ENCODE peak calls at places on chromosomes 1 and 21, in seven cellular contexts. T is dorsolateral prefrontal cortex; V is HCT116; P is pancreas; H is bronchial epithelial cell; R is fibroblast of lung; D is CD8-positive, alpha-beta T cell. G is an unnamed sample.

GRCh38 chr1:100810360-100810759 is 84.3 kb downstream of the EXTL2 start:
- DNase-seq in T (no peak), V (no peak), P (no peak), H (peak; percentile 59), R (no peak), D (no peak), G (no peak)

GRCh38 chr1:231242516-231243198 is 1.6 kb downstream of the GNPAT start:
- DNase-seq in T (no peak), V (no peak), P (no peak), H (peak; percentile 8), R (peak; percentile 24), D (no peak), G (no peak)

GRCh38 chr1:18954270-18955071 is 2.0 kb downstream of the IFFO2 start:
- DNase-seq in T (no peak), V (no peak), P (no peak), H (no peak), R (peak; percentile 62), D (no peak), G (no peak)

GRCh38 chr1:155485222-155485621 is 77.4 kb downstream of the ASH1L start:
- DNase-seq in T (no peak), V (no peak), P (no peak), H (no peak), R (no peak), D (no peak), G (no peak)

GRCh38 chr1:160261526-160261877 is 847 bp downstream of the DCAF8 start:
- DNase-seq in T (no peak), V (no peak), P (no peak), H (peak; percentile 87), R (peak; percentile 84), D (peak; percentile 41), G (peak; percentile 52)

GRCh38 chr1:184972281-184973055 is 1.8 kb downstream of the NIBAN1 start:
- DNase-seq in T (no peak), V (no peak), P (no peak), H (peak; percentile 54), R (peak; percentile 64), D (no peak), G (no peak)

GRCh38 chr21:40689816-40690215 is 157.1 kb downstream of the DSCAM start:
- DNase-seq in T (no peak), V (no peak), P (no peak), H (no peak), R (no peak), D (no peak), G (no peak)

GRCh38 chr1:9239622-9240401 is 5.2 kb downstream of the H6PD start:
- DNase-seq in T (peak; percentile 55), V (no peak), P (no peak), H (no peak), R (peak; percentile 90), D (peak; percentile 34), G (no peak)

GRCh38 chr21:37531402-37532042 is 164.9 kb downstream of the DYRK1A start:
- DNase-seq in T (no peak), V (no peak), P (peak; percentile 54), H (no peak), R (no peak), D (no peak), G (no peak)

GRCh38 chr1:163709636-163710035 is 387.9 kb downstream of the NUF2 start:
- DNase-seq in T (no peak), V (no peak), P (no peak), H (peak; percentile 26), R (peak; percentile 5), D (no peak), G (no peak)

GRCh38 chr1:23651069-23651808 is 40.4 kb upstream of the RPL11 start:
- DNase-seq in T (no peak), V (no peak), P (peak; percentile 84), H (peak; percentile 82), R (no peak), D (no peak), G (no peak)

GRCh38 chr1:232036161-232036942 is 409.8 kb downstream of the DISC1 start:
- DNase-seq in T (no peak), V (no peak), P (no peak), H (no peak), R (no peak), D (no peak), G (no peak)

GRCh38 chr1:4710592-4711190 is 56.3 kb downstream of the AJAP1 start:
- DNase-seq in T (no peak), V (no peak), P (no peak), H (no peak), R (no peak), D (no peak), G (no peak)

GRCh38 chr1:14437410-14437913 is 161.0 kb upstream of the KAZN start:
- DNase-seq in T (no peak), V (no peak), P (no peak), H (no peak), R (no peak), D (no peak), G (no peak)

GRCh38 chr1:41631971-41632370 is 147.5 kb upstream of the EDN2 start:
- DNase-seq in T (no peak), V (no peak), P (no peak), H (peak; percentile 40), R (peak; percentile 75), D (no peak), G (no peak)

GRCh38 chr1:19013826-19014548 is 57.5 kb upstream of the IFFO2 start:
- DNase-seq in T (no peak), V (no peak), P (no peak), H (no peak), R (no peak), D (no peak), G (no peak)

GRCh38 chr1:100006688-100007087 is 36.9 kb downstream of the SLC35A3 start:
- DNase-seq in T (no peak), V (no peak), P (no peak), H (no peak), R (no peak), D (no peak), G (no peak)

GRCh38 chr1:201888282-201889033 is at the start of gene SHISA4:
- DNase-seq in T (peak; percentile 94), V (peak; percentile 51), P (peak; percentile 86), H (peak; percentile 15), R (peak; percentile 61), D (no peak), G (no peak)

GRCh38 chr1:18100060-18100459 is 7.5 kb upstream of the IGSF21 start:
- DNase-seq in T (no peak), V (no peak), P (no peak), H (no peak), R (no peak), D (no peak), G (no peak)

GRCh38 chr1:15963968-15964648 is 11.8 kb downstream of the ZBTB17 start:
- DNase-seq in T (no peak), V (no peak), P (no peak), H (no peak), R (no peak), D (no peak), G (no peak)

GRCh38 chr1:54937469-54937868 is 43.0 kb upstream of the TMEM61 start:
- DNase-seq in T (no peak), V (no peak), P (no peak), H (peak; percentile 73), R (peak; percentile 51), D (no peak), G (no peak)

GRCh38 chr1:45216200-45216541 is 9.8 kb upstream of the ZSWIM5 start:
- DNase-seq in T (no peak), V (no peak), P (no peak), H (peak; percentile 64), R (no peak), D (no peak), G (no peak)

GRCh38 chr1:32394890-32395415 is 712 bp upstream of the BSDC1 start:
- DNase-seq in T (no peak), V (no peak), P (no peak), H (peak; percentile 18), R (no peak), D (no peak), G (no peak)

GRCh38 chr1:203676455-203676854 is 49.8 kb downstream of the ATP2B4 start:
- DNase-seq in T (no peak), V (no peak), P (no peak), H (no peak), R (no peak), D (no peak), G (no peak)

GRCh38 chr1:203673550-203674411 is 47.1 kb downstream of the ATP2B4 start:
- DNase-seq in T (no peak), V (peak; percentile 90), P (no peak), H (peak; percentile 93), R (peak; percentile 94), D (peak; percentile 43), G (peak; percentile 59)

GRCh38 chr1:203677771-203678170 is 51.1 kb downstream of the ATP2B4 start:
- DNase-seq in T (no peak), V (no peak), P (no peak), H (no peak), R (no peak), D (no peak), G (no peak)

GRCh38 chr1:203678943-203679661 is 52.5 kb downstream of the ATP2B4 start:
- DNase-seq in T (no peak), V (no peak), P (no peak), H (peak; percentile 67), R (no peak), D (no peak), G (no peak)

GRCh38 chr1:203675596-203676347 is 49.1 kb downstream of the ATP2B4 start:
- DNase-seq in T (no peak), V (no peak), P (peak; percentile 76), H (no peak), R (no peak), D (no peak), G (no peak)
- H3K4me3 ChIP-seq in T (no peak overlapping the region), V (no peak overlapping the region), P (no peak overlapping the region), H (no peak overlapping the region), R (no peak overlapping the region), D (peak overlapping the region; percentile 8), G (no peak overlapping the region)

DNA sequence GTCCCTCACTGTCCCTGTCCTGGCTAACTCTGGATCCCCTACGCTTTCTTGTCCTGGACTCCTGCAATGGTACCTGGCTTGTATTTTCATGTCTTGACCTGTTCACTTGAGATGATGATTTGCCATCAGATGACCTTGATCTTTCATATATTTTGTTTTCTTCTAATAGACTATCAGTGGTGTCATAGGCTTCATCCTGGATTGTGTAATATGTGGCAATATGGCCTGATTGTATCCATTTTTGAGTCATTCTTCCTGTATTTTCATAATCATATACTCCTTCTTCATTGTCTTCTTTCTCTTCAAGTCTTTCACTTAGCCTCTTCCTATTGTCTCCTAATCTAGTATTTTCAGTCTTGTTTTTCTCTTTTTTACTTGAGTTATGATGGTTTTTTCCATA is 11.1 kb downstream of the FLG start:
- DNase-seq in T (no peak), V (no peak), P (no peak), H (peak; percentile 55), R (no peak), D (no peak), G (no peak)
- TF ChIP-seq CTCF in T (no peak), V (no peak), P (no peak), H (no peak), R (no peak), D (no peak), G (no peak)

GRCh38 chr1:169113613-169114119 is 7.2 kb downstream of the ATP1B1 start:
- DNase-seq in T (no peak), V (peak; percentile 91), P (no peak), H (peak; percentile 96), R (peak; percentile 98), D (no peak), G (peak; percentile 77)
- H3K4me3 ChIP-seq in T (no peak overlapping the region), V (peak overlapping the region; percentile 43), P (no peak overlapping the region), H (no peak overlapping the region), R (no peak overlapping the region), D (no peak overlapping the region), G (no peak overlapping the region)

DNA sequence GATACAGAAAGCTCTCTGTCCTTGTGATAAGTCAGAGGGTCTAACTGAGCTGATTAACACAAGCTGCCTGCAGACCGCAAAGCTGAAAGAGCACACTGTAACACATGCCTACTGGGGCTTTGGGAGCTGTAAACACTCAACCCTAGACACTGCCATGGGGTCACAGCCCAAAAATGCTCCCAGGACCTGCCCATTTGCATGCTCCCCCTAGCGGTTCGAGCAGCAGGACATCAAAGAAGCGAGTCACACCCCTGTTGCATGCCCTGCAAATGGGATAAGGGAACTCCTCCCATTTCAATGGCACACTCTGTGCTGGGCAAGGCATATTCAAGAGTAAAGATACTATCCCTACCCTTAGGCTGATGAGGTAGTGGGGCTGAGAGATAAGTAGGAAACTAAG is 22.8 kb downstream of the LCE3E start:
- DNase-seq in T (no peak), V (peak; percentile 28), P (no peak), H (peak; percentile 12), R (no peak), D (no peak), G (no peak)
- TF ChIP-seq CTCF in T (no peak), V (peak; percentile 68), P (no peak), H (peak; percentile 44), R (peak; percentile 9), D (no peak), G (no peak)

G was measured in AG04449.